ENCODE peak calls at places on chromosomes 12 and 14, in ten cellular contexts. B is neural progenitor cell, S is fibroblast of the aortic adventitia, Y is A549, D is psoas muscle, U is uterus, C is Peyer's patch, J is astrocyte of the spinal cord, M is BJ, A is OCI-LY7. E is an unnamed sample.

GRCh38 chr12:47942327-47943230 is 20.8 kb upstream of the TMEM106C start:
- DNase-seq in B (peak; percentile 49), S (no peak), Y (no peak), D (peak; percentile 58), U (no peak), C (no peak), J (no peak), M (no peak), A (no peak), E (no peak)

GRCh38 chr14:103220134-103220981 is 97.1 kb downstream of the TNFAIP2 start:
- DNase-seq in B (peak; percentile 64), S (no peak), Y (no peak), D (no peak), U (no peak), C (no peak), J (no peak), M (no peak), A (no peak), E (no peak)

GRCh38 chr14:59698793-59699192 is 122.2 kb upstream of the CCDC175 start:
- DNase-seq in B (no peak), S (peak; percentile 39), Y (no peak), D (no peak), U (no peak), C (no peak), J (peak; percentile 63), M (no peak), A (no peak), E (no peak)

GRCh38 chr14:31787377-31787776 is 226.2 kb downstream of the NUBPL start:
- DNase-seq in B (no peak), S (no peak), Y (peak; percentile 9), D (no peak), U (no peak), C (no peak), J (no peak), M (no peak), A (no peak), E (peak; percentile 1)

GRCh38 chr14:71166434-71166833 is 259.2 kb downstream of the PCNX1 start:
- DNase-seq in B (peak; percentile 57), S (peak; percentile 86), Y (peak; percentile 30), D (no peak), U (no peak), C (no peak), J (peak; percentile 81), M (no peak), A (peak; percentile 42), E (peak; percentile 54)

GRCh38 chr12:120902846-120903381 is 1.2 kb downstream of the SPPL3 start:
- DNase-seq in B (no peak), S (no peak), Y (no peak), D (no peak), U (no peak), C (no peak), J (no peak), M (no peak), A (peak; percentile 21), E (no peak)

GRCh38 chr14:29028973-29029582 is 262.5 kb downstream of the FOXG1 start:
- DNase-seq in B (peak; percentile 73), S (peak; percentile 13), Y (no peak), D (no peak), U (no peak), C (no peak), J (peak; percentile 6), M (no peak), A (no peak), E (no peak)

GRCh38 chr12:120573560-120573959 is 7.6 kb downstream of the POP5 start:
- DNase-seq in B (no peak), S (no peak), Y (no peak), D (no peak), U (no peak), C (no peak), J (no peak), M (no peak), A (no peak), E (no peak)

GRCh38 chr12:11059784-11060183 is 2.3 kb downstream of the TAS2R46 start:
- DNase-seq in B (no peak), S (no peak), Y (no peak), D (no peak), U (no peak), C (no peak), J (peak; percentile 17), M (no peak), A (no peak), E (no peak)

GRCh38 chr12:65825573-65826512 is 1.6 kb downstream of the HMGA2 start:
- DNase-seq in B (peak; percentile 90), S (peak; percentile 68), Y (peak; percentile 34), D (no peak), U (peak; percentile 18), C (peak; percentile 73), J (no peak), M (no peak), A (no peak), E (no peak)

GRCh38 chr12:112599871-112600270 is 181.1 kb downstream of the PTPN11 start:
- DNase-seq in B (no peak), S (peak; percentile 39), Y (no peak), D (no peak), U (no peak), C (no peak), J (no peak), M (no peak), A (no peak), E (no peak)

GRCh38 chr14:36738269-36738668 is 76.6 kb downstream of the PAX9 start:
- DNase-seq in B (no peak), S (no peak), Y (no peak), D (no peak), U (no peak), C (no peak), J (no peak), M (no peak), A (no peak), E (no peak)

GRCh38 chr14:24430682-24431568 is 1.2 kb downstream of the KHNYN start:
- DNase-seq in B (peak; percentile 10), S (peak; percentile 85), Y (no peak), D (no peak), U (peak; percentile 47), C (peak; percentile 36), J (peak; percentile 40), M (no peak), A (peak; percentile 63), E (no peak)

DNA sequence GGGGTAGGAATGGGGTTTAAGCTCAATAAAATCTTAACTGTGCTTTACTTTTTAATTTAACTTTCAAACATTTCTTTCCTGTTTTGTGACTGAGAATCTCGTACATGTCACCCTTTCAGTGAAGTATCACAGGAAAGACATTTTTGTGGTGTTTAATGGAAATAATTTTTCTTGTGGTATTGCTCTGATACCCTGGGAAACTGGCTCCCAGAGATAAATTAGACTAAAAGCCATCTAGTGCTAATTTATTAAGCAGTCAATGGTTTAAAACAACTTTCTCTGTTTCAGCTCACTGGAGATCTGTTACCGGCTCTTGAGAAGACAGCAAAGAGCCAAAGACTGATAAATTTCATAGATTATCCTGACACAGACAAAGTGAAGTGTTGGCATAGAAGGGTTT is 148.1 kb upstream of the BMP4 start:
- DNase-seq in B (no peak), S (no peak), Y (no peak), D (no peak), U (no peak), C (no peak), J (no peak), M (no peak), A (no peak), E (no peak)
- H3K4me3 ChIP-seq in B (no peak overlapping the region), S (no peak overlapping the region), Y (no peak overlapping the region), D (no peak overlapping the region), U (no peak overlapping the region), C (no peak overlapping the region), J (no peak overlapping the region), M (no peak overlapping the region), A (no peak overlapping the region), E (no peak overlapping the region)

GRCh38 chr14:73633115-73633514 is 11.7 kb upstream of the DNAL1 start:
- DNase-seq in B (no peak), S (no peak), Y (no peak), D (no peak), U (no peak), C (no peak), J (no peak), M (no peak), A (no peak), E (no peak)
- H3K4me3 ChIP-seq in B (no peak overlapping the region), S (no peak overlapping the region), Y (peak overlapping the region; percentile 37), D (peak overlapping the region; percentile 68), U (no peak overlapping the region), C (peak overlapping the region; percentile 55), J (no peak overlapping the region), M (no peak overlapping the region), A (no peak overlapping the region), E (no peak overlapping the region)

GRCh38 chr12:111034911-111035577 is 114.7 kb upstream of the MYL2 start:
- DNase-seq in B (peak; percentile 13), S (no peak), Y (peak; percentile 30), D (no peak), U (no peak), C (no peak), J (no peak), M (no peak), A (no peak), E (no peak)
- H3K4me3 ChIP-seq in B (peak overlapping the region; percentile 98), S (no peak overlapping the region), Y (peak overlapping the region; percentile 61), D (no peak overlapping the region), U (no peak overlapping the region), C (no peak overlapping the region), J (no peak overlapping the region), M (no peak overlapping the region), A (no peak overlapping the region), E (no peak overlapping the region)

GRCh38 chr12:57738661-57739237 is at the start of gene AGAP2:
- DNase-seq in B (peak; percentile 80), S (no peak), Y (no peak), D (no peak), U (no peak), C (no peak), J (no peak), M (no peak), A (no peak), E (no peak)

GRCh38 chr12:57738142-57738474 is 434 bp downstream of the AGAP2 start:
- DNase-seq in B (no peak), S (no peak), Y (no peak), D (no peak), U (no peak), C (no peak), J (no peak), M (no peak), A (no peak), E (no peak)

GRCh38 chr12:57736743-57737466 is 1.6 kb downstream of the AGAP2 start:
- DNase-seq in B (peak; percentile 33), S (no peak), Y (no peak), D (no peak), U (no peak), C (no peak), J (no peak), M (no peak), A (no peak), E (no peak)

GRCh38 chr12:57735952-57736742 is 2.4 kb downstream of the AGAP2 start:
- DNase-seq in B (peak; percentile 80), S (no peak), Y (no peak), D (no peak), U (peak; percentile 43), C (peak; percentile 52), J (no peak), M (no peak), A (no peak), E (no peak)

DNA sequence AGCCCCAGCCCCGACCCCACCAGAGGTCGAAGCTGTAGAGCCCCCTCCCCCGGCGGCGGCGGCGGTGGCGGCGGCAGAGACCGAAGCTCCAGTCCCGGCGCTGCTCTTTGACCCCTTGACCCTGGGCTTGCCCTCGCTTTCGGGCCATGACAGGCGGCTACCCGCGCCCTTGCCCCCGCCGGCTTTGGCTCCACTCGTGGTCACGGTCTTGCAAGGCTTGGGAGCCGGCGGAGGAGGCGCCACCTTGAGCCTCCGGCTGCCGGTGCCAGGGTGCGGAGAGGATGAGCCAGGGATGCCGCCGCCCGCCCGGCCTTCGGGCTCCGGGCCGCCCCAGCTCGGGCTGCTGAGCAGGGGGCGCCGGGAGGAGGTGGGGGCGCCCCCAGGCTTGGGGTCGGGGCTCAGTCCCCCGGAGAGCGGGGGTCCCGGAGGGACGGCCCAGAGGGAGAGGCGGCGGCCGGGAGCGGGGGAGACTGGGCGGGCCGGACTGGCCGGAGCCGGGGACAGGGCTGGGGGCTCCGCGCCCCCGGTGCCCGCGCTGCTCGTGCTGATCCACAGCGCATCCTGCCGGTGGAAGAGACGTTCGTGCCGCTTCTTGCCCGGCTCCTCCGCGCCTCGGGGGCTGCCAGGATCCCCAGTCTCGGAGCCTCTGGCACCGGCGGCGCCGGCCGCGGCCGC is 938 bp downstream of the AGAP2 start:
- DNase-seq in B (peak; percentile 80), S (no peak), Y (no peak), D (no peak), U (no peak), C (peak; percentile 46), J (no peak), M (no peak), A (no peak), E (no peak)
- H3K4me3 ChIP-seq in B (peak overlapping the region; percentile 80), S (peak overlapping the region; percentile 42), Y (peak overlapping the region; percentile 60), D (peak overlapping the region; percentile 65), U (no peak overlapping the region), C (peak overlapping the region; percentile 34), J (no peak overlapping the region), M (peak overlapping the region; percentile 22), A (no peak overlapping the region), E (no peak overlapping the region)

E was measured in Jurkat, Clone E6-1.